ENCODE peak calls at places on chromosomes 7 and 10, in six cellular contexts. Y is kidney epithelial cell, F is iPS-NIHi11, L is SK-N-SH, T is NCI-H226, C is MCF 10A. V is an unnamed sample.

GRCh38 chr7:135183478-135183877 is 13.0 kb upstream of the CYREN start:
- DNase-seq in T (no peak), C (no peak), Y (no peak), L (no peak), F (no peak), V (no peak)

GRCh38 chr10:69644658-69645295 is 14.7 kb downstream of the FAM241B start:
- DNase-seq in L (peak; percentile 91), Y (no peak), T (peak; percentile 39), F (peak; percentile 85), C (peak; percentile 73), V (peak; percentile 49)

GRCh38 chr10:89001428-89002072 is 11.0 kb downstream of the FAS start:
- DNase-seq in L (no peak), Y (no peak), T (no peak), F (no peak), C (no peak), V (no peak)

GRCh38 chr10:127899766-127900382 is 7.0 kb upstream of the PTPRE start:
- DNase-seq in T (no peak), L (no peak), C (no peak), Y (no peak), F (no peak), V (peak; percentile 21)

GRCh38 chr7:72577107-72577506 is 165.0 kb upstream of the CALN1 start:
- DNase-seq in F (no peak), T (no peak), L (no peak), C (no peak), Y (no peak), V (no peak)

GRCh38 chr10:11113156-11113555 is 95.5 kb downstream of the CELF2 start:
- DNase-seq in Y (no peak), F (no peak), T (no peak), L (no peak), C (no peak), V (no peak)

GRCh38 chr7:7178906-7179305 is 3.4 kb upstream of the C1GALT1 start:
- DNase-seq in C (peak; percentile 72), T (peak; percentile 87), Y (peak; percentile 51), F (no peak), L (no peak), V (peak; percentile 97)

GRCh38 chr7:31882187-31882586 is 188.0 kb downstream of the PDE1C start:
- DNase-seq in F (peak; percentile 19), C (peak; percentile 58), Y (no peak), L (no peak), T (peak; percentile 58), V (no peak)

GRCh38 chr7:23247602-23248335 is 1.2 kb downstream of the GPNMB start:
- DNase-seq in L (no peak), C (no peak), T (no peak), Y (no peak), F (peak; percentile 65), V (no peak)

GRCh38 chr7:111282626-111283025 is 191.7 kb downstream of the LRRN3 start:
- DNase-seq in L (no peak), T (no peak), C (no peak), Y (no peak), F (no peak), V (no peak)

GRCh38 chr7:129840757-129841156 is 112.0 kb downstream of the UBE2H start:
- DNase-seq in C (peak; percentile 63), T (peak; percentile 47), F (no peak), L (no peak), Y (no peak), V (no peak)

GRCh38 chr7:70539196-70539595 is 592.7 kb upstream of the GALNT17 start:
- DNase-seq in C (no peak), L (no peak), T (no peak), Y (no peak), F (no peak), V (peak; percentile 42)

GRCh38 chr7:101841328-101841727 is 23.9 kb downstream of the CUX1 start:
- DNase-seq in F (no peak), T (no peak), C (no peak), Y (no peak), L (no peak), V (no peak)

GRCh38 chr7:946256-946996 is 8.1 kb downstream of the ADAP1 start:
- DNase-seq in Y (no peak), L (no peak), F (peak; percentile 38), C (no peak), T (no peak), V (no peak)

GRCh38 chr7:142874837-142875236 is 10.7 kb downstream of the TRPV6 start:
- DNase-seq in C (no peak), F (no peak), Y (no peak), L (no peak), T (no peak), V (no peak)

GRCh38 chr7:11294965-11295364 is 321.3 kb downstream of the PHF14 start:
- DNase-seq in F (no peak), T (no peak), L (no peak), Y (no peak), C (no peak), V (no peak)

GRCh38 chr10:73953665-73954064 is 42.7 kb downstream of the PLAU start:
- DNase-seq in C (no peak), L (no peak), F (no peak), Y (no peak), T (no peak), V (no peak)

GRCh38 chr7:91945476-91945875 is 4.8 kb downstream of the AKAP9 start:
- DNase-seq in F (no peak), T (no peak), L (no peak), C (peak; percentile 62), Y (no peak), V (peak; percentile 64)

GRCh38 chr7:84210301-84210700 is 15.7 kb upstream of the SEMA3A start:
- DNase-seq in F (no peak), T (no peak), Y (no peak), L (no peak), C (no peak), V (no peak)

GRCh38 chr7:11474902-11475585 is 357.0 kb downstream of the THSD7A start:
- DNase-seq in C (no peak), F (no peak), L (no peak), Y (no peak), T (no peak), V (peak; percentile 26)

V was measured in bronchial epithelial cell.